ENCODE peak calls at places on chromosome 1, in eight cellular contexts. One of them, this sample, is unnamed.

GRCh38 chr1:246162560-246162959 is 344.5 kb downstream of the SMYD3 start:
- DNase-seq in AG08396: no peak
- DNase-seq in aorta: no peak
- DNase-seq in A172: no peak
- DNase-seq in SJSA1: no peak
- DNase-seq in HFF-Myc: no peak
- DNase-seq in epithelial cell of esophagus: peak
- DNase-seq in CD8-positive, alpha-beta T cell: no peak
- DNase-seq in this sample: no peak

GRCh38 chr1:18948913-18949688 is 7.4 kb downstream of the IFFO2 start:
- DNase-seq in AG08396: peak
- DNase-seq in A172: no peak
- DNase-seq in aorta: peak
- DNase-seq in CD8-positive, alpha-beta T cell: no peak
- DNase-seq in SJSA1: no peak
- DNase-seq in epithelial cell of esophagus: peak
- DNase-seq in HFF-Myc: no peak
- DNase-seq in this sample: no peak

GRCh38 chr1:34407140-34407539 is 230.4 kb downstream of the C1orf94 start:
- DNase-seq in AG08396: peak
- DNase-seq in aorta: no peak
- DNase-seq in CD8-positive, alpha-beta T cell: no peak
- DNase-seq in A172: peak
- DNase-seq in SJSA1: no peak
- DNase-seq in HFF-Myc: peak
- DNase-seq in epithelial cell of esophagus: no peak
- DNase-seq in this sample: no peak

GRCh38 chr1:246497331-246497915 is 9.7 kb downstream of the SMYD3 start:
- DNase-seq in SJSA1: peak
- DNase-seq in HFF-Myc: peak
- DNase-seq in aorta: no peak
- DNase-seq in AG08396: peak
- DNase-seq in CD8-positive, alpha-beta T cell: no peak
- DNase-seq in A172: peak
- DNase-seq in epithelial cell of esophagus: peak
- DNase-seq in this sample: no peak

GRCh38 chr1:28773105-28773504 is 36.4 kb downstream of the YTHDF2 start:
- DNase-seq in AG08396: no peak
- DNase-seq in A172: no peak
- DNase-seq in epithelial cell of esophagus: no peak
- DNase-seq in SJSA1: no peak
- DNase-seq in CD8-positive, alpha-beta T cell: no peak
- DNase-seq in aorta: no peak
- DNase-seq in HFF-Myc: no peak
- DNase-seq in this sample: no peak

GRCh38 chr1:51567653-51568052 is 48.6 kb upstream of the EPS15 start:
- DNase-seq in A172: peak
- DNase-seq in SJSA1: no peak
- DNase-seq in AG08396: peak
- DNase-seq in aorta: no peak
- DNase-seq in CD8-positive, alpha-beta T cell: no peak
- DNase-seq in epithelial cell of esophagus: peak
- DNase-seq in HFF-Myc: no peak
- DNase-seq in this sample: no peak

GRCh38 chr1:181128592-181129497 is 40.3 kb downstream of the IER5 start:
- DNase-seq in AG08396: no peak
- DNase-seq in SJSA1: no peak
- DNase-seq in epithelial cell of esophagus: no peak
- DNase-seq in CD8-positive, alpha-beta T cell: no peak
- DNase-seq in A172: no peak
- DNase-seq in HFF-Myc: no peak
- DNase-seq in aorta: no peak
- DNase-seq in this sample: peak

GRCh38 chr1:227424159-227424680 is 105.9 kb upstream of the CDC42BPA start:
- DNase-seq in HFF-Myc: no peak
- DNase-seq in SJSA1: no peak
- DNase-seq in epithelial cell of esophagus: no peak
- DNase-seq in AG08396: no peak
- DNase-seq in A172: no peak
- DNase-seq in CD8-positive, alpha-beta T cell: no peak
- DNase-seq in aorta: no peak
- DNase-seq in this sample: no peak

GRCh38 chr1:16397095-16397494 is 30.1 kb downstream of the SZRD1 start:
- DNase-seq in AG08396: no peak
- DNase-seq in epithelial cell of esophagus: no peak
- DNase-seq in CD8-positive, alpha-beta T cell: no peak
- DNase-seq in aorta: no peak
- DNase-seq in A172: no peak
- DNase-seq in SJSA1: no peak
- DNase-seq in HFF-Myc: no peak
- DNase-seq in this sample: no peak

GRCh38 chr1:221268295-221268694 is 389.1 kb downstream of the HLX start:
- DNase-seq in AG08396: peak
- DNase-seq in epithelial cell of esophagus: peak
- DNase-seq in HFF-Myc: peak
- DNase-seq in CD8-positive, alpha-beta T cell: no peak
- DNase-seq in SJSA1: peak
- DNase-seq in A172: peak
- DNase-seq in aorta: no peak
- DNase-seq in this sample: no peak

GRCh38 chr1:185595835-185596667 is 138.1 kb upstream of the HMCN1 start:
- DNase-seq in AG08396: peak
- DNase-seq in epithelial cell of esophagus: peak
- DNase-seq in A172: peak
- DNase-seq in HFF-Myc: peak
- DNase-seq in aorta: no peak
- DNase-seq in CD8-positive, alpha-beta T cell: peak
- DNase-seq in SJSA1: peak
- DNase-seq in this sample: no peak

GRCh38 chr1:212760126-212760823 is 31.3 kb downstream of the NSL1 start:
- DNase-seq in SJSA1: no peak
- DNase-seq in HFF-Myc: no peak
- DNase-seq in AG08396: no peak
- DNase-seq in A172: no peak
- DNase-seq in epithelial cell of esophagus: peak
- DNase-seq in aorta: no peak
- DNase-seq in CD8-positive, alpha-beta T cell: peak
- DNase-seq in this sample: no peak

GRCh38 chr1:155548706-155549105 is 13.9 kb downstream of the ASH1L start:
- DNase-seq in aorta: no peak
- DNase-seq in epithelial cell of esophagus: no peak
- DNase-seq in SJSA1: no peak
- DNase-seq in AG08396: no peak
- DNase-seq in CD8-positive, alpha-beta T cell: no peak
- DNase-seq in HFF-Myc: no peak
- DNase-seq in A172: no peak
- DNase-seq in this sample: no peak

GRCh38 chr1:204461331-204462228 is 33.0 kb downstream of the PIK3C2B start:
- DNase-seq in epithelial cell of esophagus: peak
- DNase-seq in A172: no peak
- DNase-seq in HFF-Myc: no peak
- DNase-seq in aorta: no peak
- DNase-seq in AG08396: no peak
- DNase-seq in CD8-positive, alpha-beta T cell: no peak
- DNase-seq in SJSA1: no peak
- DNase-seq in this sample: no peak

GRCh38 chr1:23899070-23899469 is 14.1 kb downstream of the CNR2 start:
- DNase-seq in aorta: no peak
- DNase-seq in A172: no peak
- DNase-seq in CD8-positive, alpha-beta T cell: no peak
- DNase-seq in AG08396: no peak
- DNase-seq in SJSA1: no peak
- DNase-seq in epithelial cell of esophagus: no peak
- DNase-seq in HFF-Myc: no peak
- DNase-seq in this sample: no peak

GRCh38 chr1:55640708-55641473 is 425.7 kb upstream of the USP24 start:
- DNase-seq in AG08396: peak
- DNase-seq in A172: peak
- DNase-seq in HFF-Myc: peak
- DNase-seq in SJSA1: peak
- DNase-seq in CD8-positive, alpha-beta T cell: no peak
- DNase-seq in aorta: peak
- DNase-seq in epithelial cell of esophagus: peak
- DNase-seq in this sample: peak

GRCh38 chr1:1038694-1039093 is 18.8 kb downstream of the AGRN start:
- DNase-seq in AG08396: no peak
- DNase-seq in SJSA1: no peak
- DNase-seq in HFF-Myc: no peak
- DNase-seq in epithelial cell of esophagus: no peak
- DNase-seq in CD8-positive, alpha-beta T cell: no peak
- DNase-seq in A172: no peak
- DNase-seq in aorta: no peak
- DNase-seq in this sample: no peak

GRCh38 chr1:82323144-82323543 is 522.4 kb downstream of the ADGRL2 start:
- DNase-seq in CD8-positive, alpha-beta T cell: no peak
- DNase-seq in epithelial cell of esophagus: no peak
- DNase-seq in AG08396: no peak
- DNase-seq in A172: no peak
- DNase-seq in aorta: no peak
- DNase-seq in SJSA1: no peak
- DNase-seq in HFF-Myc: no peak
- DNase-seq in this sample: no peak

GRCh38 chr1:245549981-245550701 is 395.4 kb downstream of the KIF26B start:
- DNase-seq in aorta: no peak
- DNase-seq in SJSA1: no peak
- DNase-seq in CD8-positive, alpha-beta T cell: no peak
- DNase-seq in epithelial cell of esophagus: no peak
- DNase-seq in AG08396: no peak
- DNase-seq in A172: no peak
- DNase-seq in HFF-Myc: no peak
- DNase-seq in this sample: no peak

GRCh38 chr1:166490437-166490784 is 323.6 kb upstream of the FAM78B start:
- DNase-seq in aorta: no peak
- DNase-seq in AG08396: no peak
- DNase-seq in HFF-Myc: no peak
- DNase-seq in CD8-positive, alpha-beta T cell: no peak
- DNase-seq in A172: no peak
- DNase-seq in epithelial cell of esophagus: no peak
- DNase-seq in SJSA1: no peak
- DNase-seq in this sample: no peak

GRCh38 chr1:33346921-33347649 is 26.2 kb upstream of the A3GALT2 start:
- DNase-seq in aorta: no peak
- DNase-seq in HFF-Myc: peak
- DNase-seq in SJSA1: peak
- DNase-seq in epithelial cell of esophagus: peak
- DNase-seq in A172: peak
- DNase-seq in CD8-positive, alpha-beta T cell: no peak
- DNase-seq in AG08396: peak
- DNase-seq in this sample: no peak

GRCh38 chr1:230976825-230977747 is 1.6 kb downstream of the TTC13 start:
- DNase-seq in AG08396: no peak
- DNase-seq in A172: no peak
- DNase-seq in HFF-Myc: no peak
- DNase-seq in epithelial cell of esophagus: no peak
- DNase-seq in aorta: no peak
- DNase-seq in CD8-positive, alpha-beta T cell: no peak
- DNase-seq in SJSA1: no peak
- DNase-seq in this sample: no peak

GRCh38 chr1:233885196-233886028 is 19.1 kb upstream of the SLC35F3 start:
- DNase-seq in HFF-Myc: peak
- DNase-seq in AG08396: no peak
- DNase-seq in CD8-positive, alpha-beta T cell: no peak
- DNase-seq in aorta: no peak
- DNase-seq in SJSA1: no peak
- DNase-seq in A172: peak
- DNase-seq in epithelial cell of esophagus: peak
- DNase-seq in this sample: no peak

GRCh38 chr1:223479718-223480425 is 86.7 kb downstream of the CCDC185 start:
- DNase-seq in AG08396: no peak
- DNase-seq in epithelial cell of esophagus: peak
- DNase-seq in SJSA1: no peak
- DNase-seq in A172: no peak
- DNase-seq in HFF-Myc: no peak
- DNase-seq in aorta: no peak
- DNase-seq in CD8-positive, alpha-beta T cell: no peak
- DNase-seq in this sample: no peak

GRCh38 chr1:3063379-3064295 is 5.4 kb upstream of the PRDM16 start:
- DNase-seq in AG08396: no peak
- DNase-seq in A172: no peak
- DNase-seq in HFF-Myc: no peak
- DNase-seq in CD8-positive, alpha-beta T cell: no peak
- DNase-seq in aorta: peak
- DNase-seq in epithelial cell of esophagus: no peak
- DNase-seq in SJSA1: no peak
- DNase-seq in this sample: peak

GRCh38 chr1:33045246-33045645 is 8.6 kb upstream of the AK2 start:
- DNase-seq in epithelial cell of esophagus: no peak
- DNase-seq in AG08396: no peak
- DNase-seq in aorta: no peak
- DNase-seq in CD8-positive, alpha-beta T cell: no peak
- DNase-seq in A172: no peak
- DNase-seq in SJSA1: no peak
- DNase-seq in HFF-Myc: no peak
- DNase-seq in this sample: no peak

GRCh38 chr1:220843481-220844011 is 35.7 kb upstream of the HLX start:
- DNase-seq in epithelial cell of esophagus: no peak
- DNase-seq in HFF-Myc: peak
- DNase-seq in CD8-positive, alpha-beta T cell: no peak
- DNase-seq in AG08396: no peak
- DNase-seq in aorta: no peak
- DNase-seq in A172: no peak
- DNase-seq in SJSA1: peak
- DNase-seq in this sample: no peak

GRCh38 chr1:43890815-43891214 is 42.8 kb upstream of the ARTN start:
- DNase-seq in aorta: no peak
- DNase-seq in CD8-positive, alpha-beta T cell: no peak
- DNase-seq in SJSA1: no peak
- DNase-seq in HFF-Myc: no peak
- DNase-seq in epithelial cell of esophagus: peak
- DNase-seq in A172: no peak
- DNase-seq in AG08396: no peak
- DNase-seq in this sample: no peak

GRCh38 chr1:234505774-234506114 is 26.8 kb upstream of the TARBP1 start:
- DNase-seq in HFF-Myc: no peak
- DNase-seq in AG08396: no peak
- DNase-seq in A172: peak
- DNase-seq in SJSA1: no peak
- DNase-seq in aorta: no peak
- DNase-seq in CD8-positive, alpha-beta T cell: no peak
- DNase-seq in epithelial cell of esophagus: peak
- DNase-seq in this sample: no peak

GRCh38 chr1:41862411-41863221 is 56.1 kb downstream of the HIVEP3 start:
- DNase-seq in HFF-Myc: no peak
- DNase-seq in AG08396: peak
- DNase-seq in A172: peak
- DNase-seq in epithelial cell of esophagus: peak
- DNase-seq in aorta: no peak
- DNase-seq in SJSA1: peak
- DNase-seq in CD8-positive, alpha-beta T cell: no peak
- DNase-seq in this sample: no peak

GRCh38 chr1:90773812-90774211 is 56.7 kb upstream of the BARHL2 start:
- DNase-seq in A172: no peak
- DNase-seq in aorta: no peak
- DNase-seq in HFF-Myc: no peak
- DNase-seq in epithelial cell of esophagus: no peak
- DNase-seq in SJSA1: no peak
- DNase-seq in AG08396: no peak
- DNase-seq in CD8-positive, alpha-beta T cell: no peak
- DNase-seq in this sample: no peak

GRCh38 chr1:167876597-167877175 is 37.2 kb downstream of the ADCY10 start:
- DNase-seq in CD8-positive, alpha-beta T cell: no peak
- DNase-seq in SJSA1: no peak
- DNase-seq in epithelial cell of esophagus: no peak
- DNase-seq in AG08396: no peak
- DNase-seq in aorta: no peak
- DNase-seq in HFF-Myc: no peak
- DNase-seq in A172: no peak
- DNase-seq in this sample: no peak

This sample was measured in left lung.